ENCODE peak calls at places on chromosomes 11 and 22, in six cellular contexts. Q is pancreas; A is uterus; Y is thoracic aorta; G is CD4-positive, alpha-beta memory T cell; D is CD8-positive, alpha-beta T cell. P is an unnamed sample.
A peak's percentile ranks its signal among the peaks of the same experiment; 100 is the strongest.

GRCh38 chr22:40529817-40530216 is 106.7 kb downstream of the MRTFA start:
- DNase-seq in Q (no peak), D (no peak), G (no peak), Y (no peak), A (no peak), P (no peak)

GRCh38 chr11:4118107-4118506 is 23.5 kb downstream of the RRM1 start:
- DNase-seq in Q (no peak), A (no peak), D (no peak), Y (no peak), G (no peak), P (no peak)

GRCh38 chr22:37932401-37932800 is 21.0 kb downstream of the C22orf23 start:
- DNase-seq in Y (no peak), Q (no peak), D (no peak), A (no peak), G (no peak), P (no peak)

GRCh38 chr22:31046591-31047226 is 34.4 kb upstream of the SMTN start:
- DNase-seq in A (peak; percentile 67), Q (peak; percentile 14), D (no peak), Y (no peak), G (no peak), P (peak; percentile 75)

GRCh38 chr11:350723-351255 is 18.5 kb upstream of the B4GALNT4 start:
- DNase-seq in Q (no peak), D (no peak), A (peak; percentile 14), G (no peak), Y (no peak), P (no peak)

GRCh38 chr11:30016588-30017363 is at the start of gene KCNA4:
- DNase-seq in D (no peak), Y (no peak), Q (no peak), G (no peak), A (no peak), P (peak; percentile 34)

GRCh38 chr11:57482782-57483569 is 22.6 kb downstream of the RTN4RL2 start:
- DNase-seq in G (peak; percentile 49), D (peak; percentile 67), A (no peak), Q (peak; percentile 14), Y (no peak), P (peak; percentile 40)

GRCh38 chr22:23244690-23245044 is 64.4 kb downstream of the BCR start:
- DNase-seq in G (no peak), Y (no peak), D (no peak), Q (no peak), A (no peak), P (no peak)

GRCh38 chr11:84722583-84723108 is 904.5 kb downstream of the DLG2 start:
- DNase-seq in Q (no peak), A (no peak), G (no peak), Y (no peak), D (no peak), P (no peak)

GRCh38 chr22:41522813-41523212 is 21.5 kb downstream of the POLR3H start:
- DNase-seq in Q (no peak), Y (no peak), A (no peak), D (no peak), G (no peak), P (no peak)

GRCh38 chr11:96036863-96037262 is 113.0 kb upstream of the MTMR2 start:
- DNase-seq in G (no peak), Q (no peak), D (no peak), Y (no peak), A (no peak), P (no peak)

GRCh38 chr11:65427691-65428577 is 5.3 kb downstream of the NEAT1 start:
- DNase-seq in Q (peak; percentile 67), Y (no peak), A (peak; percentile 30), G (peak; percentile 34), D (peak; percentile 48), P (no peak)

GRCh38 chr22:46983046-46983445 is 220.6 kb downstream of the TBC1D22A start:
- DNase-seq in D (no peak), Q (no peak), A (no peak), G (no peak), Y (no peak), P (no peak)

GRCh38 chr11:68773521-68774187 is 22.3 kb upstream of the TESMIN start:
- DNase-seq in G (no peak), D (no peak), Q (no peak), Y (no peak), A (no peak), P (no peak)

GRCh38 chr11:68106165-68106940 is 14.8 kb downstream of the CHKA start:
- DNase-seq in A (no peak), G (no peak), Y (no peak), Q (peak; percentile 92), D (no peak), P (no peak)

GRCh38 chr22:49561338-49561737 is 266.3 kb downstream of the BRD1 start:
- DNase-seq in Q (no peak), Y (no peak), G (no peak), D (no peak), A (no peak), P (no peak)

GRCh38 chr11:36425593-36426206 is 84.4 kb downstream of the TRAF6 start:
- DNase-seq in D (no peak), Q (no peak), Y (no peak), A (no peak), G (no peak), P (no peak)

GRCh38 chr11:3378426-3379423 is at the start of gene ZNF195:
- DNase-seq in Y (peak; percentile 99), A (peak; percentile 97), G (peak; percentile 95), Q (peak; percentile 98), D (peak; percentile 97), P (peak; percentile 99)

GRCh38 chr11:43282607-43283440 is 29.0 kb upstream of the API5 start:
- DNase-seq in G (peak; percentile 14), D (peak; percentile 22), Q (no peak), A (peak; percentile 19), Y (no peak), P (peak; percentile 25)

GRCh38 chr11:65301491-65302329 is 13.0 kb upstream of the CDC42EP2 start:
- DNase-seq in G (no peak), A (peak; percentile 67), Y (no peak), D (no peak), Q (no peak), P (peak; percentile 78)

GRCh38 chr11:64850979-64851567 is 6.6 kb upstream of the CDC42BPG start:
- DNase-seq in A (no peak), G (no peak), Y (no peak), Q (no peak), D (peak; percentile 73), P (no peak)

GRCh38 chr11:114736806-114737205 is 58.5 kb downstream of the NXPE2 start:
- DNase-seq in G (no peak), A (no peak), Q (no peak), Y (no peak), D (no peak), P (no peak)

GRCh38 chr11:37786214-37786755 is 1188.2 kb upstream of the RAG2 start:
- DNase-seq in Q (no peak), Y (no peak), D (no peak), G (no peak), A (no peak), P (no peak)

GRCh38 chr11:118078972-118079411 is 2.1 kb downstream of the TMPRSS4 start:
- DNase-seq in G (no peak), Y (no peak), D (no peak), Q (no peak), A (no peak), P (no peak)

GRCh38 chr22:10778296-10778814 is 4749.6 kb upstream of the OR11H1 start:
- DNase-seq in G (no peak), Q (no peak), D (no peak), Y (no peak), A (no peak), P (no peak)

GRCh38 chr11:126403658-126404057 is 48.2 kb downstream of the ST3GAL4 start:
- DNase-seq in D (no peak), Y (no peak), Q (no peak), G (no peak), A (no peak), P (no peak)

GRCh38 chr11:26231252-26231661 is 100.7 kb upstream of the ANO3 start:
- DNase-seq in D (no peak), G (no peak), A (no peak), Y (no peak), Q (no peak), P (no peak)

GRCh38 chr11:83691387-83692088 is 405.4 kb upstream of the CCDC90B start:
- DNase-seq in G (no peak), D (no peak), Y (no peak), Q (peak; percentile 22), A (peak; percentile 21), P (peak; percentile 14)

GRCh38 chr11:113376156-113376555 is 11.4 kb upstream of the ANKK1 start:
- DNase-seq in G (no peak), Y (no peak), Q (no peak), A (no peak), D (no peak), P (no peak)

GRCh38 chr11:78595431-78596130 is 20.9 kb upstream of the NARS2 start:
- DNase-seq in A (peak; percentile 53), Q (no peak), Y (no peak), G (no peak), D (no peak), P (no peak)
- H3K4me1 ChIP-seq in A (no peaks in the 10 kb centered on the region), Q (no peaks in the 10 kb centered on the region), Y (no peaks in the 10 kb centered on the region), G (no peaks in the 10 kb centered on the region), D (no peaks in the 10 kb centered on the region), P (no peaks in the 10 kb centered on the region)

GRCh38 chr11:16989554-16989953 is 24.7 kb downstream of the PLEKHA7 start:
- DNase-seq in Q (no peak), G (no peak), D (no peak), Y (no peak), A (no peak), P (no peak)

GRCh38 chr11:16984229-16984628 is 30.0 kb downstream of the PLEKHA7 start:
- DNase-seq in Y (no peak), A (no peak), Q (no peak), G (no peak), D (no peak), P (no peak)

GRCh38 chr11:16985297-16985696 is 28.9 kb downstream of the PLEKHA7 start:
- DNase-seq in Y (no peak), A (no peak), D (no peak), Q (no peak), G (no peak), P (no peak)

GRCh38 chr11:16986434-16987204 is 27.6 kb downstream of the PLEKHA7 start:
- DNase-seq in D (peak; percentile 57), G (peak; percentile 64), Q (peak; percentile 92), A (no peak), Y (no peak), P (no peak)

DNA sequence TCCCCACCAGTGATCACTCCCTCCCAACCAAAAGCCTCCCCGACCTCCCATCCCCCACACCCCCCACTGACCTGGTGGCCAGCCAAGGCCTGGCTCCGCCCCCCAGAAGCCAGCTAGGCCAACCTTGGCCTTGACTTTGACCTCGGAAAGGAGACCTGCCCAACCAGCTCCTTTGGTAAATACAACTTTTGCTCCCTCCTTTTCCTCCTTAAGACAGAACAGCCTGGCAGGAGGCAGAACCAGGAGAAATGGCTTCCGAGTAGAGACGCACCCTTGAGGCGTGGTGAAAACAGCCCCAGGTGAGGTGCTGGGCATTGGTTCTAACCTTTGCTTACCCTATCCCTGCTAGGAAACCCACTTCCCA is 27.0 kb downstream of the PLEKHA7 start:
- DNase-seq in Y (no peak), G (no peak), A (no peak), D (no peak), Q (peak; percentile 76), P (no peak)
- H3K27ac ChIP-seq in Y (no peak overlapping the region), G (no peak overlapping the region), A (peak overlapping the region; percentile 5), D (no peak overlapping the region), Q (peak overlapping the region; percentile 86), P (no peak overlapping the region)

GRCh38 chr11:33694346-33695050 is 6.1 kb downstream of the C11orf91 start:
- DNase-seq in Q (no peak), A (no peak), Y (no peak), D (no peak), G (no peak), P (no peak)
- H3K4me1 ChIP-seq in Q (peaks cover 38% of the 10 kb centered on the region), A (no peaks in the 10 kb centered on the region), Y (peaks cover 55% of the 10 kb centered on the region), D (no peaks in the 10 kb centered on the region), G (no peaks in the 10 kb centered on the region), P (peaks cover 99% of the 10 kb centered on the region)

GRCh38 chr22:43378011-43378704 is 33.7 kb upstream of the MPPED1 start:
- DNase-seq in A (no peak), Q (peak; percentile 69), D (no peak), Y (no peak), G (no peak), P (no peak)
- H3K27ac ChIP-seq in A (no peak overlapping the region), Q (peak overlapping the region; percentile 47), D (no peak overlapping the region), Y (no peak overlapping the region), G (no peak overlapping the region), P (no peak overlapping the region)

P was measured in left ventricle myocardium inferior.